ENCODE peak calls at places on chromosomes 2 and 18, in six cellular contexts. One of them, this sample, is unnamed.

GRCh38 chr18:50902797-50903196 is 23.9 kb downstream of the ME2 start:
- DNase-seq in HL-60: no peak
- DNase-seq in uterus: no peak
- DNase-seq in spleen: no peak
- DNase-seq in neural progenitor cell: no peak
- DNase-seq in adrenal gland: no peak
- DNase-seq in this sample: no peak

GRCh38 chr2:69998761-69999160 is 37.3 kb upstream of the ASPRV1 start:
- DNase-seq in adrenal gland: no peak
- DNase-seq in spleen: no peak
- DNase-seq in neural progenitor cell: no peak
- DNase-seq in HL-60: no peak
- DNase-seq in uterus: no peak
- DNase-seq in this sample: no peak

GRCh38 chr2:179682756-179683155 is 178.7 kb downstream of the ZNF385B start:
- DNase-seq in HL-60: no peak
- DNase-seq in adrenal gland: no peak
- DNase-seq in neural progenitor cell: no peak
- DNase-seq in uterus: no peak
- DNase-seq in spleen: no peak
- DNase-seq in this sample: no peak

GRCh38 chr2:192196451-192197194 is 1.9 kb upstream of the TMEFF2 start:
- DNase-seq in spleen: no peak
- DNase-seq in HL-60: no peak
- DNase-seq in uterus: no peak
- DNase-seq in neural progenitor cell: peak
- DNase-seq in adrenal gland: no peak
- DNase-seq in this sample: no peak

GRCh38 chr2:144320491-144320890 is 199.4 kb downstream of the ZEB2 start:
- DNase-seq in spleen: peak
- DNase-seq in uterus: no peak
- DNase-seq in neural progenitor cell: no peak
- DNase-seq in adrenal gland: peak
- DNase-seq in HL-60: peak
- DNase-seq in this sample: no peak

GRCh38 chr2:176083796-176084261 is at the start of gene EVX2:
- DNase-seq in neural progenitor cell: no peak
- DNase-seq in spleen: no peak
- DNase-seq in adrenal gland: no peak
- DNase-seq in HL-60: no peak
- DNase-seq in uterus: no peak
- DNase-seq in this sample: no peak

GRCh38 chr2:129741165-129741564 is 238.3 kb upstream of the RAB6C start:
- DNase-seq in neural progenitor cell: no peak
- DNase-seq in HL-60: no peak
- DNase-seq in spleen: no peak
- DNase-seq in uterus: no peak
- DNase-seq in adrenal gland: no peak
- DNase-seq in this sample: no peak

GRCh38 chr2:74440005-74440377 is 1.7 kb downstream of the RTKN start:
- DNase-seq in adrenal gland: peak
- DNase-seq in HL-60: no peak
- DNase-seq in uterus: peak
- DNase-seq in neural progenitor cell: peak
- DNase-seq in spleen: peak
- DNase-seq in this sample: peak

GRCh38 chr2:66585616-66586015 is 150.7 kb downstream of the MEIS1 start:
- DNase-seq in adrenal gland: no peak
- DNase-seq in HL-60: no peak
- DNase-seq in uterus: no peak
- DNase-seq in spleen: no peak
- DNase-seq in neural progenitor cell: no peak
- DNase-seq in this sample: no peak

GRCh38 chr18:6370410-6370809 is 44.3 kb downstream of the L3MBTL4 start:
- DNase-seq in uterus: no peak
- DNase-seq in neural progenitor cell: no peak
- DNase-seq in adrenal gland: no peak
- DNase-seq in spleen: no peak
- DNase-seq in HL-60: no peak
- DNase-seq in this sample: no peak

GRCh38 chr2:182291296-182291695 is 135.5 kb downstream of the PDE1A start:
- DNase-seq in adrenal gland: no peak
- DNase-seq in HL-60: no peak
- DNase-seq in uterus: no peak
- DNase-seq in spleen: no peak
- DNase-seq in neural progenitor cell: no peak
- DNase-seq in this sample: no peak

GRCh38 chr2:79120194-79120713 is at the start of gene REG1A:
- DNase-seq in adrenal gland: no peak
- DNase-seq in uterus: no peak
- DNase-seq in HL-60: no peak
- DNase-seq in neural progenitor cell: no peak
- DNase-seq in spleen: no peak
- DNase-seq in this sample: no peak

GRCh38 chr2:122737429-122738077 is 982.1 kb downstream of the TSN start:
- DNase-seq in neural progenitor cell: no peak
- DNase-seq in adrenal gland: no peak
- DNase-seq in HL-60: peak
- DNase-seq in uterus: no peak
- DNase-seq in spleen: no peak
- DNase-seq in this sample: no peak

GRCh38 chr18:45954070-45954712 is 12.9 kb downstream of the EPG5 start:
- DNase-seq in HL-60: no peak
- DNase-seq in uterus: no peak
- DNase-seq in neural progenitor cell: no peak
- DNase-seq in spleen: no peak
- DNase-seq in adrenal gland: no peak
- DNase-seq in this sample: no peak

GRCh38 chr18:6004683-6005082 is 109.4 kb upstream of the TMEM200C start:
- DNase-seq in neural progenitor cell: no peak
- DNase-seq in spleen: no peak
- DNase-seq in uterus: no peak
- DNase-seq in adrenal gland: no peak
- DNase-seq in HL-60: no peak
- DNase-seq in this sample: no peak

GRCh38 chr2:173898178-173898668 is 67.0 kb downstream of the SP3 start:
- DNase-seq in HL-60: peak
- DNase-seq in neural progenitor cell: no peak
- DNase-seq in adrenal gland: no peak
- DNase-seq in spleen: no peak
- DNase-seq in uterus: no peak
- DNase-seq in this sample: no peak

GRCh38 chr2:8452979-8453903 is 228.6 kb upstream of the ID2 start:
- DNase-seq in adrenal gland: peak
- DNase-seq in neural progenitor cell: no peak
- DNase-seq in HL-60: no peak
- DNase-seq in uterus: no peak
- DNase-seq in spleen: no peak
- DNase-seq in this sample: no peak

GRCh38 chr2:28047698-28048097 is 157.2 kb downstream of the BABAM2 start:
- DNase-seq in HL-60: peak
- DNase-seq in neural progenitor cell: no peak
- DNase-seq in spleen: no peak
- DNase-seq in adrenal gland: no peak
- DNase-seq in uterus: no peak
- DNase-seq in this sample: no peak

GRCh38 chr2:98458207-98458606 is 13.5 kb downstream of the INPP4A start:
- DNase-seq in HL-60: no peak
- DNase-seq in spleen: no peak
- DNase-seq in neural progenitor cell: no peak
- DNase-seq in adrenal gland: no peak
- DNase-seq in uterus: no peak
- DNase-seq in this sample: no peak

GRCh38 chr2:1795842-1796580 is 51.7 kb upstream of the PXDN start:
- DNase-seq in adrenal gland: no peak
- DNase-seq in uterus: no peak
- DNase-seq in HL-60: no peak
- DNase-seq in spleen: peak
- DNase-seq in neural progenitor cell: no peak
- DNase-seq in this sample: no peak

GRCh38 chr2:9815076-9815475 is 28.2 kb upstream of the TAF1B start:
- DNase-seq in uterus: no peak
- DNase-seq in neural progenitor cell: no peak
- DNase-seq in HL-60: no peak
- DNase-seq in spleen: no peak
- DNase-seq in adrenal gland: no peak
- DNase-seq in this sample: no peak

GRCh38 chr2:198913394-198914152 is 544.2 kb downstream of the SATB2 start:
- DNase-seq in adrenal gland: no peak
- DNase-seq in neural progenitor cell: no peak
- DNase-seq in spleen: no peak
- DNase-seq in HL-60: peak
- DNase-seq in uterus: no peak
- DNase-seq in this sample: no peak
- H3K27ac ChIP-seq in adrenal gland: no peak
- H3K27ac ChIP-seq in neural progenitor cell: no peak
- H3K27ac ChIP-seq in spleen: no peak
- H3K27ac ChIP-seq in HL-60: no peak
- H3K27ac ChIP-seq in uterus: no peak
- H3K27ac ChIP-seq in this sample: no peak

DNA sequence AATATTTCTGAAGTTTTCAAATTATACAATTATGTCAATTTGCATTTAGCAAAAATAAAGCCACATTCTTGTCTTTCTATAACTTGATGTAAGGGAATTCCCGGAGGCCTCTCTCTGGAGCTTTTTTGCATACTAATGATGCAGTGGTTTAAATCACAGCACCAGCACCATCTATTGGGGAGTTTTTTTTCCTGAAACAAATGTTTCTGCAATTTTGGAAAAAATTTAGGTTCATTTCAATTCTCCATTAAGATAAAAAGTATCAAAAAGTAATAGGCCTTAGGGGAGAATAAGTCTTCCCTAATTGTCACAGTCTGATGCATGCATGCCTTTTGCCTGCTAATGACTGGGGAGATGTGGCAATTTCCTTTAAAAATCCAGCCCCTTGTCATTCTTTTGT is 13.5 kb downstream of the CBLN2 start:
- DNase-seq in neural progenitor cell: peak
- DNase-seq in uterus: no peak
- DNase-seq in adrenal gland: no peak
- DNase-seq in HL-60: no peak
- DNase-seq in spleen: no peak
- DNase-seq in this sample: no peak
- TF ChIP-seq CTCF in neural progenitor cell: peak
- TF ChIP-seq CTCF in uterus: no peak
- TF ChIP-seq CTCF in adrenal gland: no peak
- TF ChIP-seq CTCF in HL-60: no peak
- TF ChIP-seq CTCF in spleen: no peak
- TF ChIP-seq CTCF in this sample: no peak

DNA sequence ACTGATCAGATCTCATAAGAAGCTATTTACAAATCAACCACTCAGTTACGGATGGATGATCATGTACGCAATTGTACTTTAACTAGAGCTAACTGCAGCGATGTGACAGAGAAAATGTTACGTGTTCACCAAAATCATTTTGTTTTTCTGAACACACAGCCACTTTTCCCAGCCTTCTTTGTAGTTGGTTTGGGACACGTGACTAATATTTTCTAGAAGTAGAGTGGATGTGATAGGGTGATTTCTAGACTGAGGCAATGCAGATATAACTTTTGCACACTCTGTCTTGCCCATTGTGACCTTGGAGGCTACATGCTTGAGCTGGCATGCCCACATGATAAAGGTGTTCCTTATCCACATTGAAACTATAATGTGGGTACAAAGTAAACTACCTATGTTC is 9.9 kb upstream of the SLC9A4 start:
- DNase-seq in neural progenitor cell: no peak
- DNase-seq in spleen: no peak
- DNase-seq in uterus: no peak
- DNase-seq in HL-60: no peak
- DNase-seq in adrenal gland: no peak
- DNase-seq in this sample: no peak
- H3K27ac ChIP-seq in neural progenitor cell: no peak
- H3K27ac ChIP-seq in spleen: no peak
- H3K27ac ChIP-seq in uterus: no peak
- H3K27ac ChIP-seq in HL-60: no peak
- H3K27ac ChIP-seq in adrenal gland: no peak
- H3K27ac ChIP-seq in this sample: no peak

GRCh38 chr2:134897932-134898331 is 20.7 kb upstream of the CCNT2 start:
- DNase-seq in spleen: no peak
- DNase-seq in HL-60: no peak
- DNase-seq in uterus: no peak
- DNase-seq in adrenal gland: no peak
- DNase-seq in neural progenitor cell: no peak
- DNase-seq in this sample: no peak
- TF ChIP-seq CTCF in spleen: no peak
- TF ChIP-seq CTCF in HL-60: no peak
- TF ChIP-seq CTCF in uterus: peak
- TF ChIP-seq CTCF in adrenal gland: peak
- TF ChIP-seq CTCF in neural progenitor cell: peak
- TF ChIP-seq CTCF in this sample: peak

DNA sequence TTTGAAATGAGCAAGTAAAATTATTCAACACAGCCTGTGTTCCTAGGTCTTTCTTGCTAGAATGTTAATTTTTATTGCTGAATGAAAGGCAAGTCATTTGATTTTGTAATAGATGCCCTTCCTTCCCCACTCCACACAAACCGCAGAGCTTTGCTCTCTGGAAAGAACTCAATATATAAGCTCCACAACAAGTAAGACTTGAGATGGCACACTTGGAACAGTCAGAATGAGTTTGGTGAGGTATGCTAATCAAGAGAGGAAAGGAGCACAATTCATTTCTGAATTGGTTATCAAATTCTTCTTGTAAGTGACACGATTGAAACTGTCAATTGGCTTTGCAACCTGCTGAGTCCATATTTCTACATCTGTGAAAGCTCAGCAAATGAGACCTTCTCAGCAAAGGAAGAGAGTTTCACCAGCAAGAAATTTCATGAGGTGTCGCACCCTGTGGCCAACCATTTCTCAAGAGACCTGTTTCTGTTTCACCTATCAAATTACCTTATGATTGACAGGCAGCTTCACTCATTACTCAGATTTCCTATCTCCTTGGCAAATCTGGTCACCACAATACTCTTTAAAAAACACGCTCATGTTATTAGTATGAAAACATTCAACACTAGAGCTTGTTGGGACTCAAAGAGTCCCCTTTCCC is 19.1 kb downstream of the CTLA4 start:
- DNase-seq in uterus: no peak
- DNase-seq in neural progenitor cell: no peak
- DNase-seq in HL-60: peak
- DNase-seq in adrenal gland: no peak
- DNase-seq in spleen: no peak
- DNase-seq in this sample: no peak
- H3K27ac ChIP-seq in uterus: no peak
- H3K27ac ChIP-seq in neural progenitor cell: no peak
- H3K27ac ChIP-seq in HL-60: peak
- H3K27ac ChIP-seq in adrenal gland: no peak
- H3K27ac ChIP-seq in spleen: peak
- H3K27ac ChIP-seq in this sample: no peak

DNA sequence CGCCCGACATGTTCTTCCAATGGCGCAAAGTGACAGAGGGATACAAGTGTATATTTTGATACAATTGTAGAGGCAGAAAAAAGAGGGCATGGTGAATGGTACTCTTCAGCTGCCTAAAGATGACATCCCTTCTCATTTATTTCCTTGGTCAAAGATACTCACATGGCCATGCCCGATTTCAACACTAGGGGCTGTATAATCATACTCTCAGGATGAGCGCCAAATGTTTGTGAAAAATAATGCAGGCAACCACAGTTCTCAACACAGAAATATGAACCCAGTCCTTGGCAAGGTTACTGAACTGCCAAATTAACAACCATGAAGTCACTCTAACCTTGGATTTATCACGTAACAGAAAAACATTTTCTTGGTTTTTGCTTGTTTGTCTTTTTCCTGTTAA is 204.4 kb downstream of the CCDC102B start:
- DNase-seq in adrenal gland: no peak
- DNase-seq in spleen: no peak
- DNase-seq in HL-60: no peak
- DNase-seq in uterus: no peak
- DNase-seq in neural progenitor cell: peak
- DNase-seq in this sample: no peak
- TF ChIP-seq CTCF in adrenal gland: no peak
- TF ChIP-seq CTCF in spleen: no peak
- TF ChIP-seq CTCF in HL-60: no peak
- TF ChIP-seq CTCF in uterus: no peak
- TF ChIP-seq CTCF in neural progenitor cell: peak
- TF ChIP-seq CTCF in this sample: no peak